ENCODE peak calls at places on chromosomes 4 and X, in ten cellular contexts. One of them, this sample, is unnamed.

GRCh38 chrX:21375795-21376069 is 1.5 kb downstream of the CNKSR2 start:
- DNase-seq in AG09309: no peak
- DNase-seq in AG04449: no peak
- DNase-seq in OCI-LY7: no peak
- DNase-seq in thoracic aorta: no peak
- DNase-seq in NCI-H1092: peak
- DNase-seq in EH: no peak
- DNase-seq in EL: no peak
- DNase-seq in stimulated activated CD8-positive, alpha-beta memory T cell treated with anti-CD3 and anti-CD28 coated beads, Interleukin-4, amount 100 ng/mL, for 4 hours: no peak
- DNase-seq in naive B cell: peak
- DNase-seq in this sample: peak

GRCh38 chr4:113815826-113816225 is 54.3 kb upstream of the CAMK2D start:
- DNase-seq in AG09309: no peak
- DNase-seq in AG04449: no peak
- DNase-seq in OCI-LY7: no peak
- DNase-seq in thoracic aorta: no peak
- DNase-seq in NCI-H1092: no peak
- DNase-seq in EH: no peak
- DNase-seq in EL: no peak
- DNase-seq in stimulated activated CD8-positive, alpha-beta memory T cell treated with anti-CD3 and anti-CD28 coated beads, Interleukin-4, amount 100 ng/mL, for 4 hours: no peak
- DNase-seq in naive B cell: no peak
- DNase-seq in this sample: no peak

GRCh38 chr4:139735381-139736256 is 70.0 kb downstream of the MGST2 start:
- DNase-seq in AG09309: no peak
- DNase-seq in AG04449: no peak
- DNase-seq in OCI-LY7: no peak
- DNase-seq in thoracic aorta: no peak
- DNase-seq in NCI-H1092: peak
- DNase-seq in EH: no peak
- DNase-seq in EL: peak
- DNase-seq in stimulated activated CD8-positive, alpha-beta memory T cell treated with anti-CD3 and anti-CD28 coated beads, Interleukin-4, amount 100 ng/mL, for 4 hours: no peak
- DNase-seq in naive B cell: peak
- DNase-seq in this sample: peak

GRCh38 chr4:74624351-74625151 is 169.8 kb downstream of the BTC start:
- DNase-seq in AG09309: peak
- DNase-seq in AG04449: peak
- DNase-seq in OCI-LY7: no peak
- DNase-seq in thoracic aorta: no peak
- DNase-seq in NCI-H1092: no peak
- DNase-seq in EH: peak
- DNase-seq in EL: peak
- DNase-seq in stimulated activated CD8-positive, alpha-beta memory T cell treated with anti-CD3 and anti-CD28 coated beads, Interleukin-4, amount 100 ng/mL, for 4 hours: no peak
- DNase-seq in naive B cell: no peak
- DNase-seq in this sample: peak

GRCh38 chr4:56613101-56613862 is 67.8 kb downstream of the HOPX start:
- DNase-seq in AG09309: peak
- DNase-seq in AG04449: no peak
- DNase-seq in OCI-LY7: no peak
- DNase-seq in thoracic aorta: no peak
- DNase-seq in NCI-H1092: no peak
- DNase-seq in EH: peak
- DNase-seq in EL: peak
- DNase-seq in stimulated activated CD8-positive, alpha-beta memory T cell treated with anti-CD3 and anti-CD28 coated beads, Interleukin-4, amount 100 ng/mL, for 4 hours: no peak
- DNase-seq in naive B cell: no peak
- DNase-seq in this sample: peak

GRCh38 chrX:39170432-39170831 is 369.2 kb downstream of the MID1IP1 start:
- DNase-seq in AG09309: no peak
- DNase-seq in AG04449: no peak
- DNase-seq in OCI-LY7: no peak
- DNase-seq in thoracic aorta: no peak
- DNase-seq in NCI-H1092: no peak
- DNase-seq in EH: no peak
- DNase-seq in EL: no peak
- DNase-seq in stimulated activated CD8-positive, alpha-beta memory T cell treated with anti-CD3 and anti-CD28 coated beads, Interleukin-4, amount 100 ng/mL, for 4 hours: no peak
- DNase-seq in naive B cell: no peak
- DNase-seq in this sample: no peak

GRCh38 chr4:173834151-173834550 is 304.1 kb upstream of the HAND2 start:
- DNase-seq in AG09309: no peak
- DNase-seq in AG04449: no peak
- DNase-seq in OCI-LY7: no peak
- DNase-seq in thoracic aorta: no peak
- DNase-seq in NCI-H1092: no peak
- DNase-seq in EH: no peak
- DNase-seq in EL: no peak
- DNase-seq in stimulated activated CD8-positive, alpha-beta memory T cell treated with anti-CD3 and anti-CD28 coated beads, Interleukin-4, amount 100 ng/mL, for 4 hours: no peak
- DNase-seq in naive B cell: no peak
- DNase-seq in this sample: peak

GRCh38 chrX:72253686-72254085 is 14.9 kb upstream of the ERCC6L start:
- DNase-seq in AG09309: no peak
- DNase-seq in AG04449: no peak
- DNase-seq in OCI-LY7: no peak
- DNase-seq in thoracic aorta: no peak
- DNase-seq in NCI-H1092: no peak
- DNase-seq in EH: no peak
- DNase-seq in EL: no peak
- DNase-seq in stimulated activated CD8-positive, alpha-beta memory T cell treated with anti-CD3 and anti-CD28 coated beads, Interleukin-4, amount 100 ng/mL, for 4 hours: no peak
- DNase-seq in naive B cell: no peak
- DNase-seq in this sample: no peak

GRCh38 chrX:30971761-30972603 is 82.9 kb upstream of the TAB3 start:
- DNase-seq in AG09309: peak
- DNase-seq in AG04449: no peak
- DNase-seq in OCI-LY7: peak
- DNase-seq in thoracic aorta: no peak
- DNase-seq in NCI-H1092: peak
- DNase-seq in EH: peak
- DNase-seq in EL: peak
- DNase-seq in stimulated activated CD8-positive, alpha-beta memory T cell treated with anti-CD3 and anti-CD28 coated beads, Interleukin-4, amount 100 ng/mL, for 4 hours: no peak
- DNase-seq in naive B cell: peak
- DNase-seq in this sample: peak

GRCh38 chr4:186570193-186570996 is 15.0 kb upstream of the MTNR1A start:
- DNase-seq in AG09309: peak
- DNase-seq in AG04449: peak
- DNase-seq in OCI-LY7: no peak
- DNase-seq in thoracic aorta: no peak
- DNase-seq in NCI-H1092: no peak
- DNase-seq in EH: peak
- DNase-seq in EL: peak
- DNase-seq in stimulated activated CD8-positive, alpha-beta memory T cell treated with anti-CD3 and anti-CD28 coated beads, Interleukin-4, amount 100 ng/mL, for 4 hours: no peak
- DNase-seq in naive B cell: no peak
- DNase-seq in this sample: peak

GRCh38 chrX:320126-320783 is 1.7 kb upstream of the GTPBP6 start:
- DNase-seq in AG09309: no peak
- DNase-seq in AG04449: no peak
- DNase-seq in OCI-LY7: no peak
- DNase-seq in thoracic aorta: no peak
- DNase-seq in NCI-H1092: no peak
- DNase-seq in EH: peak
- DNase-seq in EL: no peak
- DNase-seq in stimulated activated CD8-positive, alpha-beta memory T cell treated with anti-CD3 and anti-CD28 coated beads, Interleukin-4, amount 100 ng/mL, for 4 hours: no peak
- DNase-seq in naive B cell: no peak
- DNase-seq in this sample: peak

GRCh38 chr4:66921433-66921832 is 623.9 kb downstream of the CENPC start:
- DNase-seq in AG09309: no peak
- DNase-seq in AG04449: no peak
- DNase-seq in OCI-LY7: no peak
- DNase-seq in thoracic aorta: no peak
- DNase-seq in NCI-H1092: no peak
- DNase-seq in EH: peak
- DNase-seq in EL: peak
- DNase-seq in stimulated activated CD8-positive, alpha-beta memory T cell treated with anti-CD3 and anti-CD28 coated beads, Interleukin-4, amount 100 ng/mL, for 4 hours: no peak
- DNase-seq in naive B cell: no peak
- DNase-seq in this sample: no peak

GRCh38 chr4:721261-722171 is 15.9 kb downstream of the PCGF3 start:
- DNase-seq in AG09309: no peak
- DNase-seq in AG04449: no peak
- DNase-seq in OCI-LY7: no peak
- DNase-seq in thoracic aorta: no peak
- DNase-seq in NCI-H1092: no peak
- DNase-seq in EH: peak
- DNase-seq in EL: no peak
- DNase-seq in stimulated activated CD8-positive, alpha-beta memory T cell treated with anti-CD3 and anti-CD28 coated beads, Interleukin-4, amount 100 ng/mL, for 4 hours: no peak
- DNase-seq in naive B cell: no peak
- DNase-seq in this sample: no peak

GRCh38 chr4:64538219-64538618 is 129.0 kb upstream of the TECRL start:
- DNase-seq in AG09309: no peak
- DNase-seq in AG04449: no peak
- DNase-seq in OCI-LY7: no peak
- DNase-seq in thoracic aorta: no peak
- DNase-seq in NCI-H1092: no peak
- DNase-seq in EH: no peak
- DNase-seq in EL: no peak
- DNase-seq in stimulated activated CD8-positive, alpha-beta memory T cell treated with anti-CD3 and anti-CD28 coated beads, Interleukin-4, amount 100 ng/mL, for 4 hours: no peak
- DNase-seq in naive B cell: no peak
- DNase-seq in this sample: no peak

GRCh38 chrX:43703211-43703791 is 47.2 kb downstream of the MAOA start:
- DNase-seq in AG09309: no peak
- DNase-seq in AG04449: no peak
- DNase-seq in OCI-LY7: no peak
- DNase-seq in thoracic aorta: no peak
- DNase-seq in NCI-H1092: no peak
- DNase-seq in EH: peak
- DNase-seq in EL: peak
- DNase-seq in stimulated activated CD8-positive, alpha-beta memory T cell treated with anti-CD3 and anti-CD28 coated beads, Interleukin-4, amount 100 ng/mL, for 4 hours: no peak
- DNase-seq in naive B cell: no peak
- DNase-seq in this sample: peak

GRCh38 chrX:40278340-40279090 is 180.8 kb upstream of the BCOR start:
- DNase-seq in AG09309: no peak
- DNase-seq in AG04449: no peak
- DNase-seq in OCI-LY7: no peak
- DNase-seq in thoracic aorta: no peak
- DNase-seq in NCI-H1092: no peak
- DNase-seq in EH: no peak
- DNase-seq in EL: no peak
- DNase-seq in stimulated activated CD8-positive, alpha-beta memory T cell treated with anti-CD3 and anti-CD28 coated beads, Interleukin-4, amount 100 ng/mL, for 4 hours: no peak
- DNase-seq in naive B cell: no peak
- DNase-seq in this sample: no peak

GRCh38 chr4:154757713-154758112 is 13.9 kb downstream of the LRAT start:
- DNase-seq in AG09309: no peak
- DNase-seq in AG04449: no peak
- DNase-seq in OCI-LY7: no peak
- DNase-seq in thoracic aorta: no peak
- DNase-seq in NCI-H1092: no peak
- DNase-seq in EH: no peak
- DNase-seq in EL: no peak
- DNase-seq in stimulated activated CD8-positive, alpha-beta memory T cell treated with anti-CD3 and anti-CD28 coated beads, Interleukin-4, amount 100 ng/mL, for 4 hours: no peak
- DNase-seq in naive B cell: no peak
- DNase-seq in this sample: no peak

GRCh38 chr4:139962130-139962684 is 191.8 kb downstream of the MAML3 start:
- DNase-seq in AG09309: no peak
- DNase-seq in AG04449: no peak
- DNase-seq in OCI-LY7: no peak
- DNase-seq in thoracic aorta: no peak
- DNase-seq in NCI-H1092: no peak
- DNase-seq in EH: no peak
- DNase-seq in EL: no peak
- DNase-seq in stimulated activated CD8-positive, alpha-beta memory T cell treated with anti-CD3 and anti-CD28 coated beads, Interleukin-4, amount 100 ng/mL, for 4 hours: no peak
- DNase-seq in naive B cell: no peak
- DNase-seq in this sample: no peak

GRCh38 chr4:26412381-26413372 is 77.6 kb downstream of the CCKAR start:
- DNase-seq in AG09309: no peak
- DNase-seq in AG04449: no peak
- DNase-seq in OCI-LY7: no peak
- DNase-seq in thoracic aorta: no peak
- DNase-seq in NCI-H1092: peak
- DNase-seq in EH: no peak
- DNase-seq in EL: peak
- DNase-seq in stimulated activated CD8-positive, alpha-beta memory T cell treated with anti-CD3 and anti-CD28 coated beads, Interleukin-4, amount 100 ng/mL, for 4 hours: no peak
- DNase-seq in naive B cell: no peak
- DNase-seq in this sample: no peak

GRCh38 chr4:154064244-154064643 is 275.4 kb upstream of the SFRP2 start:
- DNase-seq in AG09309: no peak
- DNase-seq in AG04449: no peak
- DNase-seq in OCI-LY7: no peak
- DNase-seq in thoracic aorta: no peak
- DNase-seq in NCI-H1092: no peak
- DNase-seq in EH: no peak
- DNase-seq in EL: no peak
- DNase-seq in stimulated activated CD8-positive, alpha-beta memory T cell treated with anti-CD3 and anti-CD28 coated beads, Interleukin-4, amount 100 ng/mL, for 4 hours: no peak
- DNase-seq in naive B cell: no peak
- DNase-seq in this sample: no peak

GRCh38 chr4:183961772-183962171 is 56.7 kb downstream of the STOX2 start:
- DNase-seq in AG09309: no peak
- DNase-seq in AG04449: no peak
- DNase-seq in OCI-LY7: no peak
- DNase-seq in thoracic aorta: no peak
- DNase-seq in NCI-H1092: no peak
- DNase-seq in EH: no peak
- DNase-seq in EL: no peak
- DNase-seq in stimulated activated CD8-positive, alpha-beta memory T cell treated with anti-CD3 and anti-CD28 coated beads, Interleukin-4, amount 100 ng/mL, for 4 hours: no peak
- DNase-seq in naive B cell: no peak
- DNase-seq in this sample: no peak

GRCh38 chrX:9195199-9195880 is 161.4 kb upstream of the FAM9B start:
- DNase-seq in AG09309: no peak
- DNase-seq in AG04449: no peak
- DNase-seq in OCI-LY7: no peak
- DNase-seq in thoracic aorta: no peak
- DNase-seq in NCI-H1092: no peak
- DNase-seq in EH: no peak
- DNase-seq in EL: no peak
- DNase-seq in stimulated activated CD8-positive, alpha-beta memory T cell treated with anti-CD3 and anti-CD28 coated beads, Interleukin-4, amount 100 ng/mL, for 4 hours: no peak
- DNase-seq in naive B cell: no peak
- DNase-seq in this sample: no peak

GRCh38 chrX:46278591-46278990 is 266.6 kb downstream of the ZNF674 start:
- DNase-seq in AG09309: no peak
- DNase-seq in AG04449: no peak
- DNase-seq in OCI-LY7: no peak
- DNase-seq in thoracic aorta: no peak
- DNase-seq in NCI-H1092: no peak
- DNase-seq in EH: no peak
- DNase-seq in EL: no peak
- DNase-seq in stimulated activated CD8-positive, alpha-beta memory T cell treated with anti-CD3 and anti-CD28 coated beads, Interleukin-4, amount 100 ng/mL, for 4 hours: no peak
- DNase-seq in naive B cell: no peak
- DNase-seq in this sample: no peak

GRCh38 chr4:38424171-38424871 is 239.7 kb upstream of the KLF3 start:
- DNase-seq in AG09309: no peak
- DNase-seq in AG04449: no peak
- DNase-seq in OCI-LY7: no peak
- DNase-seq in thoracic aorta: no peak
- DNase-seq in NCI-H1092: no peak
- DNase-seq in EH: no peak
- DNase-seq in EL: no peak
- DNase-seq in stimulated activated CD8-positive, alpha-beta memory T cell treated with anti-CD3 and anti-CD28 coated beads, Interleukin-4, amount 100 ng/mL, for 4 hours: no peak
- DNase-seq in naive B cell: no peak
- DNase-seq in this sample: no peak

GRCh38 chrX:140123446-140123845 is 158.1 kb upstream of the CXorf66 start:
- DNase-seq in AG09309: no peak
- DNase-seq in AG04449: no peak
- DNase-seq in OCI-LY7: no peak
- DNase-seq in thoracic aorta: no peak
- DNase-seq in NCI-H1092: no peak
- DNase-seq in EH: no peak
- DNase-seq in EL: no peak
- DNase-seq in stimulated activated CD8-positive, alpha-beta memory T cell treated with anti-CD3 and anti-CD28 coated beads, Interleukin-4, amount 100 ng/mL, for 4 hours: no peak
- DNase-seq in naive B cell: no peak
- DNase-seq in this sample: peak

GRCh38 chr4:17817027-17817426 is 6.2 kb downstream of the NCAPG start:
- DNase-seq in AG09309: peak
- DNase-seq in AG04449: peak
- DNase-seq in OCI-LY7: peak
- DNase-seq in thoracic aorta: no peak
- DNase-seq in NCI-H1092: peak
- DNase-seq in EH: peak
- DNase-seq in EL: peak
- DNase-seq in stimulated activated CD8-positive, alpha-beta memory T cell treated with anti-CD3 and anti-CD28 coated beads, Interleukin-4, amount 100 ng/mL, for 4 hours: no peak
- DNase-seq in naive B cell: peak
- DNase-seq in this sample: peak

GRCh38 chr4:2318885-2319284 is 57.0 kb upstream of the MXD4 start:
- DNase-seq in AG09309: no peak
- DNase-seq in AG04449: no peak
- DNase-seq in OCI-LY7: no peak
- DNase-seq in thoracic aorta: no peak
- DNase-seq in NCI-H1092: no peak
- DNase-seq in EH: no peak
- DNase-seq in EL: no peak
- DNase-seq in stimulated activated CD8-positive, alpha-beta memory T cell treated with anti-CD3 and anti-CD28 coated beads, Interleukin-4, amount 100 ng/mL, for 4 hours: no peak
- DNase-seq in naive B cell: no peak
- DNase-seq in this sample: no peak

GRCh38 chr4:8771258-8771590 is 100.4 kb downstream of the HMX1 start:
- DNase-seq in AG09309: no peak
- DNase-seq in AG04449: no peak
- DNase-seq in OCI-LY7: no peak
- DNase-seq in thoracic aorta: no peak
- DNase-seq in NCI-H1092: no peak
- DNase-seq in EH: no peak
- DNase-seq in EL: no peak
- DNase-seq in stimulated activated CD8-positive, alpha-beta memory T cell treated with anti-CD3 and anti-CD28 coated beads, Interleukin-4, amount 100 ng/mL, for 4 hours: no peak
- DNase-seq in naive B cell: no peak
- DNase-seq in this sample: no peak